ENCODE peak calls at places on chromosomes 7 and 10, in four cellular contexts. One of them, this sample, is unnamed.
A peak's percentile ranks its signal among the peaks of the same experiment; 100 is the strongest.

GRCh38 chr10:112497347-112497950 is 50.4 kb downstream of the VTI1A start:
- DNase-seq in skeletal muscle cell: no peak
- DNase-seq in right cardiac atrium: no peak
- DNase-seq in kidney epithelial cell: no peak
- DNase-seq in this sample: no peak

GRCh38 chr10:125762692-125763648 is 12.7 kb downstream of the MMP21 start:
- DNase-seq in kidney epithelial cell: no peak
- DNase-seq in right cardiac atrium: no peak
- DNase-seq in skeletal muscle cell: no peak
- DNase-seq in this sample: no peak

GRCh38 chr10:75645704-75646103 is 214.3 kb downstream of the LRMDA start:
- DNase-seq in skeletal muscle cell: no peak
- DNase-seq in kidney epithelial cell: no peak
- DNase-seq in right cardiac atrium: no peak
- DNase-seq in this sample: no peak

GRCh38 chr10:16828114-16828568 is 10.9 kb upstream of the RSU1 start:
- DNase-seq in skeletal muscle cell: peak; percentile 45
- DNase-seq in kidney epithelial cell: peak; percentile 44
- DNase-seq in right cardiac atrium: peak; percentile 45
- DNase-seq in this sample: peak; percentile 62

GRCh38 chr7:151683615-151684407 is 164.1 kb upstream of the RHEB start:
- DNase-seq in skeletal muscle cell: no peak
- DNase-seq in right cardiac atrium: no peak
- DNase-seq in kidney epithelial cell: no peak
- DNase-seq in this sample: no peak

GRCh38 chr10:103835121-103836045 is 20.0 kb downstream of the SH3PXD2A start:
- DNase-seq in skeletal muscle cell: peak; percentile 94
- DNase-seq in right cardiac atrium: peak; percentile 88
- DNase-seq in kidney epithelial cell: no peak
- DNase-seq in this sample: no peak

GRCh38 chr10:29157321-29157720 is 131.5 kb upstream of the LYZL1 start:
- DNase-seq in kidney epithelial cell: no peak
- DNase-seq in skeletal muscle cell: no peak
- DNase-seq in right cardiac atrium: no peak
- DNase-seq in this sample: no peak

GRCh38 chr7:157668884-157669767 is 332.3 kb downstream of the DNAJB6 start:
- DNase-seq in kidney epithelial cell: no peak
- DNase-seq in skeletal muscle cell: no peak
- DNase-seq in right cardiac atrium: no peak
- DNase-seq in this sample: no peak

GRCh38 chr7:7704867-7705266 is 13.5 kb downstream of the RPA3 start:
- DNase-seq in right cardiac atrium: no peak
- DNase-seq in skeletal muscle cell: no peak
- DNase-seq in kidney epithelial cell: no peak
- DNase-seq in this sample: no peak

GRCh38 chr7:40922316-40922670 is 780.6 kb downstream of the INHBA start:
- DNase-seq in skeletal muscle cell: peak; percentile 28
- DNase-seq in right cardiac atrium: no peak
- DNase-seq in kidney epithelial cell: peak; percentile 91
- DNase-seq in this sample: peak; percentile 12

GRCh38 chr10:36336315-36336714 is 694.2 kb upstream of the FZD8 start:
- DNase-seq in skeletal muscle cell: no peak
- DNase-seq in kidney epithelial cell: no peak
- DNase-seq in right cardiac atrium: no peak
- DNase-seq in this sample: no peak

GRCh38 chr7:17298840-17299476 is 506 bp downstream of the AHR start:
- DNase-seq in skeletal muscle cell: no peak
- DNase-seq in right cardiac atrium: peak; percentile 52
- DNase-seq in kidney epithelial cell: no peak
- DNase-seq in this sample: no peak

GRCh38 chr7:32935558-32935957 is 21.7 kb upstream of the FKBP9 start:
- DNase-seq in right cardiac atrium: no peak
- DNase-seq in kidney epithelial cell: no peak
- DNase-seq in skeletal muscle cell: no peak
- DNase-seq in this sample: no peak

GRCh38 chr10:6299234-6299633 is 96.5 kb downstream of the PFKFB3 start:
- DNase-seq in skeletal muscle cell: no peak
- DNase-seq in kidney epithelial cell: peak; percentile 89
- DNase-seq in right cardiac atrium: no peak
- DNase-seq in this sample: no peak

GRCh38 chr10:60663850-60664249 is 114.4 kb upstream of the CDK1 start:
- DNase-seq in kidney epithelial cell: no peak
- DNase-seq in right cardiac atrium: no peak
- DNase-seq in skeletal muscle cell: no peak
- DNase-seq in this sample: no peak

GRCh38 chr10:117801691-117802090 is 245.1 kb downstream of the RAB11FIP2 start:
- DNase-seq in right cardiac atrium: no peak
- DNase-seq in kidney epithelial cell: no peak
- DNase-seq in skeletal muscle cell: no peak
- DNase-seq in this sample: no peak

GRCh38 chr7:124462249-124462648 is 303.3 kb downstream of the GPR37 start:
- DNase-seq in right cardiac atrium: no peak
- DNase-seq in kidney epithelial cell: peak; percentile 28
- DNase-seq in skeletal muscle cell: peak; percentile 12
- DNase-seq in this sample: no peak

GRCh38 chr10:123413353-123413752 is 252.8 kb upstream of the GPR26 start:
- DNase-seq in right cardiac atrium: no peak
- DNase-seq in skeletal muscle cell: no peak
- DNase-seq in kidney epithelial cell: no peak
- DNase-seq in this sample: no peak

GRCh38 chr10:60336901-60337630 is 52.6 kb downstream of the ANK3 start:
- DNase-seq in kidney epithelial cell: no peak
- DNase-seq in right cardiac atrium: no peak
- DNase-seq in skeletal muscle cell: no peak
- DNase-seq in this sample: no peak

GRCh38 chr7:138755331-138755747 is 42.5 kb upstream of the TMEM213 start:
- DNase-seq in kidney epithelial cell: peak; percentile 47
- DNase-seq in right cardiac atrium: no peak
- DNase-seq in skeletal muscle cell: no peak
- DNase-seq in this sample: no peak

GRCh38 chr10:89916481-89916880 is 215.1 kb downstream of the KIF20B start:
- DNase-seq in kidney epithelial cell: peak; percentile 10
- DNase-seq in right cardiac atrium: no peak
- DNase-seq in skeletal muscle cell: no peak
- DNase-seq in this sample: no peak

GRCh38 chr7:15972767-15973362 is 286.4 kb upstream of the MEOX2 start:
- DNase-seq in skeletal muscle cell: peak; percentile 14
- DNase-seq in kidney epithelial cell: no peak
- DNase-seq in right cardiac atrium: peak; percentile 14
- DNase-seq in this sample: no peak

GRCh38 chr10:31622993-31623392 is 304.0 kb downstream of the ZEB1 start:
- DNase-seq in kidney epithelial cell: no peak
- DNase-seq in right cardiac atrium: no peak
- DNase-seq in skeletal muscle cell: peak; percentile 47
- DNase-seq in this sample: no peak

GRCh38 chr10:132526676-132527075 is 10.9 kb upstream of the INPP5A start:
- DNase-seq in right cardiac atrium: no peak
- DNase-seq in skeletal muscle cell: peak; percentile 26
- DNase-seq in kidney epithelial cell: no peak
- DNase-seq in this sample: no peak

GRCh38 chr7:158019726-158020705 is 567.6 kb downstream of the PTPRN2 start:
- DNase-seq in right cardiac atrium: no peak
- DNase-seq in kidney epithelial cell: no peak
- DNase-seq in skeletal muscle cell: no peak
- DNase-seq in this sample: no peak

GRCh38 chr10:132133449-132134291 is 53.1 kb upstream of the DPYSL4 start:
- DNase-seq in skeletal muscle cell: no peak
- DNase-seq in kidney epithelial cell: no peak
- DNase-seq in right cardiac atrium: no peak
- DNase-seq in this sample: no peak

GRCh38 chr7:45886931-45887667 is 1.2 kb upstream of the IGFBP1 start:
- DNase-seq in right cardiac atrium: no peak
- DNase-seq in skeletal muscle cell: no peak
- DNase-seq in kidney epithelial cell: no peak
- DNase-seq in this sample: no peak

GRCh38 chr7:113217314-113217713 is 99.0 kb upstream of the SMIM30 start:
- DNase-seq in skeletal muscle cell: no peak
- DNase-seq in right cardiac atrium: no peak
- DNase-seq in kidney epithelial cell: no peak
- DNase-seq in this sample: no peak

GRCh38 chr7:101418694-101419093 is 56.0 kb downstream of the COL26A1 start:
- DNase-seq in right cardiac atrium: no peak
- DNase-seq in kidney epithelial cell: no peak
- DNase-seq in skeletal muscle cell: no peak
- DNase-seq in this sample: no peak
- H3K4me3 ChIP-seq in right cardiac atrium: no peak overlapping the region
- H3K4me3 ChIP-seq in kidney epithelial cell: no peak overlapping the region
- H3K4me3 ChIP-seq in skeletal muscle cell: no peak overlapping the region
- H3K4me3 ChIP-seq in this sample: no peak overlapping the region

GRCh38 chr7:22214000-22214399 is 143.0 kb downstream of the RAPGEF5 start:
- DNase-seq in right cardiac atrium: no peak
- DNase-seq in kidney epithelial cell: no peak
- DNase-seq in skeletal muscle cell: no peak
- DNase-seq in this sample: no peak
- H3K4me3 ChIP-seq in right cardiac atrium: no peak overlapping the region
- H3K4me3 ChIP-seq in kidney epithelial cell: no peak overlapping the region
- H3K4me3 ChIP-seq in skeletal muscle cell: no peak overlapping the region
- H3K4me3 ChIP-seq in this sample: no peak overlapping the region

GRCh38 chr10:8183241-8183704 is 128.8 kb downstream of the GATA3 start:
- DNase-seq in skeletal muscle cell: no peak
- DNase-seq in right cardiac atrium: no peak
- DNase-seq in kidney epithelial cell: no peak
- DNase-seq in this sample: no peak
- H3K4me3 ChIP-seq in skeletal muscle cell: no peak overlapping the region
- H3K4me3 ChIP-seq in right cardiac atrium: no peak overlapping the region
- H3K4me3 ChIP-seq in kidney epithelial cell: no peak overlapping the region
- H3K4me3 ChIP-seq in this sample: no peak overlapping the region

GRCh38 chr7:51309361-51310130 is 7.1 kb downstream of the COBL start:
- DNase-seq in skeletal muscle cell: no peak
- DNase-seq in right cardiac atrium: no peak
- DNase-seq in kidney epithelial cell: no peak
- DNase-seq in this sample: no peak
- H3K4me3 ChIP-seq in skeletal muscle cell: no peak overlapping the region
- H3K4me3 ChIP-seq in right cardiac atrium: no peak overlapping the region
- H3K4me3 ChIP-seq in kidney epithelial cell: no peak overlapping the region
- H3K4me3 ChIP-seq in this sample: no peak overlapping the region

This sample was measured in retinal pigment epithelial cell.